ENCODE peak calls at places on chromosomes 11 and 22, in five cellular contexts. T, E, D, X and K are unnamed samples.

GRCh38 chr22:21998595-21999247 is 16.1 kb upstream of the TOP3B start:
- DNase-seq in E (no peak), T (no peak), X (no peak), D (no peak), K (no peak)

GRCh38 chr22:30205281-30206115 is 41.1 kb downstream of the LIF start:
- DNase-seq in T (no peak), X (peak), D (peak), E (no peak), K (peak)

GRCh38 chr11:34501962-34502361 is 11.6 kb downstream of the ELF5 start:
- DNase-seq in D (no peak), T (no peak), E (no peak), X (no peak), K (no peak)

GRCh38 chr11:123052884-123053721 is 8.8 kb downstream of the HSPA8 start:
- DNase-seq in E (no peak), X (no peak), T (no peak), D (no peak), K (no peak)

GRCh38 chr11:131884461-131885073 is 514.2 kb downstream of the NTM start:
- DNase-seq in E (no peak), X (no peak), T (no peak), D (peak), K (no peak)

GRCh38 chr11:40293655-40294342 is 1165.7 kb downstream of the LRRC4C start:
- DNase-seq in E (peak), T (no peak), X (peak), D (peak), K (peak)

GRCh38 chr11:130414107-130415088 is 14.0 kb downstream of the ADAMTS8 start:
- DNase-seq in X (no peak), D (no peak), T (no peak), E (no peak), K (no peak)

GRCh38 chr11:28257761-28258160 is 149.6 kb downstream of the METTL15 start:
- DNase-seq in D (peak), X (no peak), E (no peak), T (no peak), K (no peak)

GRCh38 chr11:9688716-9689511 is 25.0 kb downstream of the SWAP70 start:
- DNase-seq in D (peak), X (no peak), T (no peak), E (peak), K (peak)

GRCh38 chr11:71437399-71437798 is 10.8 kb downstream of the DHCR7 start:
- DNase-seq in T (no peak), D (no peak), X (no peak), E (no peak), K (no peak)

GRCh38 chr11:209275-210121 is 2.0 kb downstream of the RIC8A start:
- DNase-seq in T (no peak), X (no peak), E (no peak), D (no peak), K (no peak)

GRCh38 chr11:128658499-128658898 is 35.4 kb upstream of the FLI1 start:
- DNase-seq in E (no peak), X (no peak), D (no peak), T (no peak), K (no peak)
- H3K4me3 ChIP-seq in E (no peak), X (no peak), D (no peak), T (no peak), K (no peak)

DNA sequence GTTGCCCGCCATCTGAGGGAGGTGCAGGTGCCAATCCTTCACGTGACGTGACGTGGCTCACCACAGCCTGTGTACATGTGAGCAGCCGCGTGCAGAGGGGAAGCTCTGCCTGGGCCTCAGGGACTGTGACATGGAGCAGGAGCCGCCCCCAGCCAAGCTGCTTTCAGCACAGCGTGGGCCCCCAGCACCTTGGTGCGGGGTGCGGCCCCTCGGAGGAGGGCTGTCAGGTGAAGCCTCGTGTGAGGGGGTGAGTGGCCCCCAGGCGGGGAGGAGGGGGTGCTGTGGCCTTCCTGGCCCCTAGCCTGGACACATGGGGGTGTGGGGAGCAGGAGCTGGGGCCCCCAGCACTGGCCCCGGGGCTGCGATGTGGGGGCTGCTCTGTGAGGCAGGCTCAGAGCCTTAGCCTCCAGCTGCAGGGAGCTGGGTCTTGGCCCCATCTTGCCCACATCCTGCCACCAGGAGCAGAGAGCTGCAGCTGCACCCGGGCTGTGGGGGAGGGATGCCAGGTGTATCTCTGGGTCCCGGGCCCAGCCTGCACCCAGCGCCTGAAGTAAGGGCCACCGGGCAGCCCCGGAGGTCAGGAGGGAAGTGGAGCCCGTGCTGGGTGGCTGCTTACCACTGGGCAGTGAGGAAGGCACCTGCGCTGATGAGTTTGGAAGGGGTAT is at the start of gene ADORA2A:
- DNase-seq in D (no peak), X (peak), E (no peak), T (peak), K (no peak)
- H3K4me3 ChIP-seq in D (no peak), X (no peak), E (no peak), T (peak), K (no peak)

DNA sequence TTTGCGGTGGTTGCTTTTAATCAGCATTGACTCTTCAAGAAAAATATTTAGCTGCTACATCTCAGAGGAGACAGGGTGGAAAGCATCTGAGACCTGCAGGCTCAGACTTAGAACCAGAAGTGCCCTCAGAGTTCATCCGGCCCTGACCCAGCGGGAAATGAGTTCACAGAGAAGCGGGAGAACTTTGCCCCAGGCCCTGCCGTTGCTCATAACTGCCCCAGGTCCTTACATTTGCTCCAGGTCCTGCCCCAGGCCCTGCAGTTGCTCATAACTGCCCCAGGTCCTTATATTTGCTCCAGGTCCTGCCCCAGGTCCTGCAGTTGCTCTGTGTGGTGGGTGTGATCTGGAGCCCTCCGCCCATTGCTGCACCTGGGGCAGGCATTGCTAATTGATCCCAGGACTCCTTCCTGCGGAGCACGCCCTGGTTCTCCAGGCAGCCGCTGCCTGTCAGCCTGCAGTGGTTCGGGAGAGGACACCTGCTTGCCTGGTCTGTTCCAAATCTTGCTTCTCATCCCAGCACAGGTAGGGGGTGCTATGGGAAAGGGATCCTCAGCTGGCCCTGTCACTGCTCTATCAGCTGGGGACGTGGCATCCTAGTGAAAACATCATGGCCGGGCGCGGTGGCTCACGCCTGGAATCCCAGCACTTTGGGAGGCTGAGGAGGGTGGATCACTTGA is 58.1 kb upstream of the PPP6R3 start:
- DNase-seq in D (peak), X (peak), E (no peak), T (no peak), K (no peak)
- H3K4me3 ChIP-seq in D (no peak), X (no peak), E (no peak), T (no peak), K (no peak)

GRCh38 chr11:62905286-62905685 is 15.9 kb downstream of the CHRM1 start:
- DNase-seq in D (no peak), X (no peak), T (no peak), E (no peak), K (no peak)
- H3K4me3 ChIP-seq in D (no peak), X (no peak), T (no peak), E (no peak), K (no peak)

DNA sequence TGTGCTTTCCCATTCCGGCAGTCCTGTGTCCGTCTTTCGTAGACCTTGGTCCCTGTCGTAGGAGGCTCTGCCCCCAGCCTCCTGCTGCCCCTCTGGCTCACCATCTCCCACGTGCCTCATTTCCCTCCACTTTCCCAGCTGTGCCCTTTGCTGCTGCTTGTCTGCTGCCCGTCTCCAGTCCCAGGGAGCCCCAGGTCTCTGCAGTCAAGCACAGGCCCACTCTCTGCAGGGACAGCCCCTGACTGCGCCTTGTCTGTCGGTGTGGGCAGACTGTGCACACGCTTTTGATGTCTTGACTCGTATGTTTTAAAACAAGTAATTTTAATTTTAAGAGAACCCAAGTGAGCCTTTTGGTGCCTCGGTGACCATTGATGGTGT is 12.4 kb downstream of the DGCR8 start:
- DNase-seq in X (no peak), E (no peak), T (no peak), D (no peak), K (no peak)
- H3K4me3 ChIP-seq in X (no peak), E (no peak), T (no peak), D (no peak), K (no peak)

GRCh38 chr22:27868738-27869282 is 50.2 kb downstream of the PITPNB start:
- DNase-seq in X (no peak), E (no peak), D (no peak), T (no peak), K (no peak)
- H3K4me3 ChIP-seq in X (no peak), E (no peak), D (no peak), T (no peak), K (no peak)

DNA sequence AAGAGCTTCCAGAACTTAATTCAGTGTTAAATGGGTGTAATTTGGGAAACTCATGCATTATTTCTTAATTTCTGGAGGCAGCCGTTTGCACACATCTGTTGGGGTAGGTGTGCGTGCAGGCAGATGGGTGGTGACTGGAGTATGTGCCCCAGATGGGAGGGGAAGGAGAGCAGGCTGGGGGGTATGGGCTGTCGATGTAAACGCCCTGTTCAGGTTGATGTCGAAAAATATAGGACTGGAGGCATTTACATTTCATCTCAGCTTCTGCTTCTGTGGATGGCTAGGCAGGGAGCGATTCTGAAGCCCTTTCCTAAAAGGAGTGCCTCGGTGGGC is 13.8 kb upstream of the SHISAL1 start:
- DNase-seq in D (no peak), T (no peak), X (no peak), E (no peak), K (no peak)
- H3K4me3 ChIP-seq in D (no peak), T (no peak), X (peak), E (no peak), K (peak)

GRCh38 chr11:26994579-26995210 is 783 bp downstream of the FIBIN start:
- DNase-seq in E (no peak), T (no peak), X (peak), D (no peak), K (no peak)

GRCh38 chr11:26996056-26996455 is 2.1 kb downstream of the FIBIN start:
- DNase-seq in D (peak), X (no peak), E (no peak), T (no peak), K (no peak)

GRCh38 chr11:26992031-26992541 is 1.8 kb upstream of the FIBIN start:
- DNase-seq in T (no peak), E (no peak), X (no peak), D (peak), K (peak)

DNA sequence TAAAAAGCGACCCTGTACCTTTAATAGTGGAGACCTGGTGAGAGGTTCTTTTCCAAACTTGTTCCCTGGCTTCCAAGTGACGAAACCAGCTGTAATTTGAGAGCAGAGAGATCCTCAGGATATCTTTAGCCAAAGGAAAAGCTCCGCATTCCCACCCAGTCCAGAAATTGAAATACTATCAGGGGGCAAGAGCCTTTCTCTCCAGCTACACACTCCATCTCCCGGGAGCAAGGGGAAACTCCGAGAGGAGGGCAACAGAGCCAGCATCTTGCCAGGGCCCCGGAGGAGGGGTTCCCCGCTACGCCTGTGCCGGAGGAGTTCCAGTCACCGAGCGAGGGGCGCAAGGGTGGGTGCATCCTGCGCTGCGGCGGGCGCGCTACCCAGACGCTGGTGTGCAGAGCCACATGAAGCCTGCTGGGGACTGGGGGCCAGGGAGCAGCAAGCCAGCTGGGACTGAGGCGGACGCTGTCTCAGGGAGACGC is at the start of gene FIBIN:
- DNase-seq in T (no peak), D (peak), E (peak), X (peak), K (no peak)
- H3K4me3 ChIP-seq in T (no peak), D (peak), E (peak), X (peak), K (peak)

DNA sequence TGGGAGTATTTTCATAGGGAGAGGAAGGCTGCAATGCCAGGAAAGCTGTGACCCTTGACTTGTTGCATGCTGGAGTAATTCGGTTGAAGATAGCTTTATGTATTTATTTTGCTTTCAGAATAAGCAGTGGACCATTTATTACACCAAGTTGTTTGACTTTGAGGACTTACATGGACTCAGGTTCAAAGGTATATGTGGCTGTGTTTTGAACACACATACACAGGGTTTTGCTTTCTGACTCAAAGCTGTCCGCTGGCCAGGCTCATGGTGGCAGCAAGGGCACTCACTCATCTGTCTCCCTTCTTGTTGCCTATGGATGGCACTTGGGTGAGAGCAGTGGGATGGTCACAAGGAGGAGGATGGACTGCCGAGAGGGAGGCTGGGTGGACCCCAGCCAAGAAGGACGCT is 6.5 kb downstream of the TIMP3 start:
- DNase-seq in T (no peak), X (no peak), E (no peak), D (no peak), K (no peak)
- H3K4me3 ChIP-seq in T (no peak), X (peak), E (no peak), D (no peak), K (no peak)

DNA sequence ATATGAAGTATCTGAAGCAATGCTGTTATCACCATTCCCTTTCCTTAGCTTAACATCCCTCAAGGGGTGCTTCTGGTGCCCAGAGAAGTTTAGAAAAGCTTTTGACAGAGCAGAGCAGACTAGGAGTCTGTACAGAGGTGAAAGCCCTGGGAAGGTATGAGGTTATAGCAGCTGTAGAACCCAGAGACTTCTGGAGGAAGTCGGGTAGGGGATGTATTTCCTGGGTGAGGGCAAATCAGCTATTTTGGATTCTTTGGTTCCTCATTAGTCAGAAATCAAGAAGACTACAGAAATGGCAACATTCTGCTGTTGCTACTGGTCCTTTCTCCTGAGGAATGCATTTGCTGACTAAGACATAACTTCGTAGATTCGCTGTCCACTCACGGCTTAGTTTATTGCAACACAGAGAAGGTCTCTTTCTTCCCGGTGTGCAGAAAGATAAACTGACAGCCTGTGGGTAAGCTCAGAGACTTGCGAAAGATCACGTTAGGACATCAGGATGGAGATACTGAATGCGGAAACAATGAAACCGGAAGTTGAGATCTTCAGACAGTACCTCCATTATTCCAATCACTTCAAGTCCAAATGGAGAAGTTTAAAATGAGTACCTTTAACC is 25.3 kb upstream of the SESN3 start:
- DNase-seq in D (peak), X (no peak), E (no peak), T (no peak), K (no peak)
- H3K4me3 ChIP-seq in D (no peak), X (no peak), E (no peak), T (no peak), K (no peak)